ENCODE peak calls at places on chromosome 10, in four cellular contexts. D is K562, C is H1, U is SK-N-SH. R is an unnamed sample.

GRCh38 chr10:104903433-104903832 is 262.3 kb downstream of the SORCS3 start:
- DNase-seq in U (no peak), D (no peak), C (no peak), R (no peak)

GRCh38 chr10:8060010-8060703 is 5.7 kb downstream of the GATA3 start:
- DNase-seq in D (no peak), U (no peak), C (no peak), R (no peak)

GRCh38 chr10:113029055-113029440 is 79.0 kb downstream of the TCF7L2 start:
- DNase-seq in D (no peak), C (no peak), U (no peak), R (no peak)

GRCh38 chr10:75922435-75922834 is 491.0 kb downstream of the LRMDA start:
- DNase-seq in C (no peak), D (no peak), U (no peak), R (no peak)

GRCh38 chr10:3622427-3622826 is 162.6 kb downstream of the KLF6 start:
- DNase-seq in C (no peak), D (no peak), U (no peak), R (no peak)

GRCh38 chr10:114206902-114207301 is 27.7 kb downstream of the TDRD1 start:
- DNase-seq in C (no peak), U (no peak), D (no peak), R (no peak)

GRCh38 chr10:105063796-105064195 is 422.7 kb downstream of the SORCS3 start:
- DNase-seq in D (peak; percentile 7), U (peak; percentile 52), C (peak; percentile 38), R (peak; percentile 72)

GRCh38 chr10:80487791-80488538 is 33.9 kb downstream of the TSPAN14 start:
- DNase-seq in D (no peak), C (no peak), U (no peak), R (no peak)

GRCh38 chr10:61390841-61391240 is 62.3 kb downstream of the TMEM26 start:
- DNase-seq in U (no peak), D (no peak), C (no peak), R (no peak)

GRCh38 chr10:131020775-131021174 is 290.7 kb downstream of the TCERG1L start:
- DNase-seq in D (no peak), U (no peak), C (no peak), R (no peak)

GRCh38 chr10:3398825-3399646 is 226.5 kb upstream of the PITRM1 start:
- DNase-seq in U (peak; percentile 93), C (no peak), D (no peak), R (no peak)

GRCh38 chr10:120995768-120996167 is 144.6 kb downstream of the WDR11 start:
- DNase-seq in C (no peak), D (no peak), U (no peak), R (no peak)

GRCh38 chr10:30366351-30366750 is 17.3 kb upstream of the MTPAP start:
- DNase-seq in C (no peak), U (no peak), D (no peak), R (no peak)

GRCh38 chr10:113226404-113226803 is 276.4 kb downstream of the TCF7L2 start:
- DNase-seq in U (no peak), C (no peak), D (no peak), R (no peak)

GRCh38 chr10:18216482-18216881 is 76.3 kb downstream of the CACNB2 start:
- DNase-seq in C (no peak), U (peak; percentile 20), D (no peak), R (no peak)

GRCh38 chr10:13528138-13528874 is 508 bp downstream of the BEND7 start:
- DNase-seq in U (peak; percentile 83), D (peak; percentile 36), C (no peak), R (peak; percentile 38)

GRCh38 chr10:104479906-104480579 is 126.4 kb downstream of the CFAP58 start:
- DNase-seq in U (no peak), C (no peak), D (no peak), R (no peak)

GRCh38 chr10:61959814-61960213 is 58.3 kb downstream of the ARID5B start:
- DNase-seq in U (no peak), C (no peak), D (no peak), R (no peak)

GRCh38 chr10:47165711-47166404 is 134.1 kb upstream of the GDF10 start:
- DNase-seq in C (no peak), U (no peak), D (no peak), R (no peak)

GRCh38 chr10:79081353-79082034 is 12.7 kb downstream of the ZMIZ1 start:
- DNase-seq in C (no peak), U (no peak), D (no peak), R (no peak)

GRCh38 chr10:98096316-98096715 is 38.1 kb upstream of the R3HCC1L start:
- DNase-seq in D (no peak), C (no peak), U (no peak), R (no peak)

GRCh38 chr10:102773986-102774385 is 30.2 kb downstream of the WBP1L start:
- DNase-seq in D (no peak), C (no peak), U (no peak), R (no peak)

GRCh38 chr10:91652364-91652763 is 19.5 kb upstream of the PPP1R3C start:
- DNase-seq in C (no peak), D (no peak), U (no peak), R (no peak)

GRCh38 chr10:102775973-102776669 is 32.4 kb downstream of the WBP1L start:
- DNase-seq in D (peak; percentile 22), C (no peak), U (peak; percentile 66), R (no peak)

GRCh38 chr10:122710576-122710975 is 10.9 kb upstream of the C10orf120 start:
- DNase-seq in U (no peak), D (no peak), C (no peak), R (no peak)

GRCh38 chr10:30573714-30574422 is 55.7 kb downstream of the LYZL2 start:
- DNase-seq in D (no peak), C (no peak), U (no peak), R (no peak)

GRCh38 chr10:44180321-44181154 is 204.4 kb downstream of the CXCL12 start:
- DNase-seq in D (no peak), U (no peak), C (no peak), R (no peak)

GRCh38 chr10:97319671-97320479 is 804 bp downstream of the FRAT1 start:
- DNase-seq in C (peak; percentile 36), U (peak; percentile 84), D (peak; percentile 42), R (peak; percentile 76)

GRCh38 chr10:132606536-132607316 is 69.1 kb downstream of the INPP5A start:
- DNase-seq in C (no peak), U (peak; percentile 96), D (no peak), R (no peak)

GRCh38 chr10:80612261-80612660 is 74.6 kb downstream of the SH2D4B start:
- DNase-seq in D (no peak), C (no peak), U (no peak), R (no peak)

GRCh38 chr10:94407668-94408067 is 5.3 kb downstream of the TBC1D12 start:
- DNase-seq in C (no peak), D (no peak), U (no peak), R (no peak)

GRCh38 chr10:15585303-15585715 is 134.4 kb downstream of the ITGA8 start:
- DNase-seq in U (peak; percentile 66), C (peak; percentile 53), D (peak; percentile 69), R (peak; percentile 74)

GRCh38 chr10:77981281-77981680 is 48.0 kb downstream of the POLR3A start:
- DNase-seq in U (no peak), C (no peak), D (no peak), R (no peak)

GRCh38 chr10:77975086-77975666 is 48.6 kb upstream of the DLG5 start:
- DNase-seq in C (no peak), D (no peak), U (no peak), R (no peak)

GRCh38 chr10:77977016-77977415 is 50.5 kb upstream of the DLG5 start:
- DNase-seq in D (no peak), C (no peak), U (no peak), R (no peak)

GRCh38 chr10:77979221-77979620 is 50.1 kb downstream of the POLR3A start:
- DNase-seq in D (no peak), C (no peak), U (no peak), R (no peak)

DNA sequence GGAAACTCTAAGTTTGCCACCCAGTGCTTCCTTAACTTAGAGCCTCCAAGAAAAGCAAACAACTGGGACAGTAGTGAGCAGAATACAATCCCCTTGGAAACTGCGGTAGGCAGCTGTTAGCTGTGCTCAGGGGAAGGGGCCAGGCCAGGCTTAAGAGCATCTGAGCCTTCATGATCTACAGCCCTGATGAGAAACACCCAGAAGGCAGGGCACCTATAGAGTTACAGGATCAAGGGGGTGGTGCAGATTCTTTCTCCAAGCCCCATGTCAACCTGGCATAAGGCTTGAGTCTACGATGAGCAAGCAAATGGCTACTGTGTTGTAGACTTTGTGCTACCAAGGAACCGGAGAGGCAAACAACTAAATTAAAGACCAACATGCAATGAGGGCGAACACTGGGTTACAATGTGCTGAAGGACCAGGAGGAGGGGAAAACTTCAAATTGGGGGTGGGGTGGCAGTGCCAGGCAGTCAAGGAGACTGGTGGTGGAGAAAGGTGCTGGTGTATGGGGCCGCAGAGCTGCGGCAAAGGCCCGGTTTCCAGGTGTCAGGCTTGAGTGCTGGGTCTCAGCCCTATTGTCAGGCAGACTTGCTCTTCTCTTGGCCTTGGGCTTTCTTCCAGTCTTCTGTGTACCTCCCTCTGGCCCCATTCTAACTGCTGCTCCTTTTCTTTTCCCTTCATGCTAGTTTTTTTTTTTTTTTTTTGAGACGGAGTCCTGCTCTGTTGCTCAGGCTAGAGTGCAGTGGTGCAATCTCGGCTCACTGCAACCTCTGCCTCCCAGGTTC is 51.1 kb downstream of the POLR3A start:
- DNase-seq in D (no peak), C (no peak), U (no peak), R (no peak)
- TF ChIP-seq TEAD4 in D (no peak), C (no peak), U (no peak), R (no peak)

DNA sequence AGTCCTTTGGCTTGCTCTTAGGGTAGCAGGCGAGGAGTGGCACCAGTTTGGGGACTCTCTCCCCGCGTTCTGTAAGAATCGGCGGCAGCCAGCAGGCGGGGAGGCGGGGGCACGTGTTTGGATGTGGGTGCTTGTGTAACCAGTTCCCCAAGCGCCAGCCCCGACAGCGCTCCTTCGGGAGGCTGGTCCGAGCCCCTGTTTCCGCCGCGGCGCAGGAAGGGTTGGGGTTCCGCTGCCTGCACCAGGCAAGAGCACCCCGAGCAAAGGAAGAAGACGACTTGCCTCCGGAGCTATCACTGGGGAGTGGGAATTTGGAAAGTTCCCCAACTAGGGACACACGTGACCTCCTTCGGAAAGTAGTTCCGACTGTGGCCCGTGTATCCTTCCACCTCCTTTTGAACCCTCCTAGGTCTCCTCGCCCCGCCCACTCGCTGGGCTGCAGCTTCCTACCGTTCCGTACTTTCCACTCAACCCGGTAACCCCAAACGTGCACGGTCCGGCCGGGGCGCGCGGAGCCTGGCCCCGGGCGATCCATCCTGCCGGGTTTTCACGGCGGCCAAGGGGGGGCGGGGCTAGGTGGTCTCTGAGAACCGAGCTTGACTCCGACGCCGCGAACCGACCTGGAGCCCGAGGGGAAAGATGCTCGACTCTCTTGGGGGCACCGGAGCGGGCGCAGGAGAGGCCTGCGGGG is 1.2 kb downstream of the KLLN start:
- DNase-seq in U (peak; percentile 91), D (peak; percentile 81), C (peak; percentile 95), R (peak; percentile 98)
- TF ChIP-seq TEAD4 in U (no peak), D (peak; percentile 30), C (peak; percentile 59), R (no peak)

GRCh38 chr10:6002809-6003500 is 25.6 kb upstream of the IL15RA start:
- DNase-seq in D (no peak), U (no peak), C (no peak), R (no peak)

GRCh38 chr10:6009159-6009558 is 31.8 kb upstream of the IL15RA start:
- DNase-seq in C (no peak), U (no peak), D (no peak), R (no peak)

GRCh38 chr10:6008497-6009142 is 31.3 kb upstream of the IL15RA start:
- DNase-seq in D (no peak), C (no peak), U (no peak), R (no peak)

GRCh38 chr10:6006991-6007390 is 29.6 kb upstream of the IL15RA start:
- DNase-seq in C (no peak), D (no peak), U (no peak), R (no peak)

GRCh38 chr10:6005856-6006390 is 28.6 kb upstream of the IL15RA start:
- DNase-seq in D (no peak), U (no peak), C (no peak), R (no peak)
- TF ChIP-seq TEAD4 in D (no peak), U (no peak), C (no peak), R (no peak)

GRCh38 chr10:72688208-72688651 is 3.7 kb upstream of the MCU start:
- DNase-seq in U (no peak), D (peak; percentile 33), C (no peak), R (no peak)
- TF ChIP-seq TEAD4 in U (peak; percentile 25), D (peak; percentile 40), C (no peak), R (no peak)

R was measured in WTC11.